ENCODE peak calls at places on chromosomes 7 and 10, in eight cellular contexts. X is renal cortical epithelial cell; D is caudate nucleus; T is SHP77 treated with DMSO at 0.1 percent for 48 hours; C is HuH-7; B is left colon; Z is left ventricle myocardium superior; G is stimulated activated CD8-positive, alpha-beta memory T cell treated with anti-CD3 and anti-CD28 coated beads, Interleukin-15, amount 100 ng/mL, for 4 hours. N is an unnamed sample.

GRCh38 chr10:117899181-117899683 is 147.5 kb downstream of the RAB11FIP2 start:
- DNase-seq in X (peak; percentile 79), D (no peak), T (no peak), C (no peak), B (no peak), Z (no peak), G (no peak), N (no peak)

GRCh38 chr7:128450409-128450808 is 5.3 kb upstream of the HILPDA start:
- DNase-seq in X (no peak), D (no peak), T (no peak), C (no peak), B (no peak), Z (no peak), G (no peak), N (no peak)

GRCh38 chr10:31087855-31088254 is 56.2 kb upstream of the ZNF438 start:
- DNase-seq in X (no peak), D (no peak), T (no peak), C (no peak), B (no peak), Z (no peak), G (no peak), N (no peak)

GRCh38 chr10:81215498-81215897 is 659.5 kb upstream of the NRG3 start:
- DNase-seq in X (peak; percentile 0), D (no peak), T (no peak), C (no peak), B (no peak), Z (no peak), G (no peak), N (no peak)

GRCh38 chr7:67438174-67438837 is 441.7 kb downstream of the TYW1 start:
- DNase-seq in X (no peak), D (no peak), T (no peak), C (no peak), B (no peak), Z (no peak), G (no peak), N (no peak)

GRCh38 chr10:61784354-61785131 is 117.0 kb upstream of the ARID5B start:
- DNase-seq in X (no peak), D (no peak), T (no peak), C (no peak), B (no peak), Z (no peak), G (no peak), N (no peak)

GRCh38 chr10:69372126-69372980 is 44.4 kb downstream of the TACR2 start:
- DNase-seq in X (no peak), D (no peak), T (no peak), C (no peak), B (no peak), Z (no peak), G (no peak), N (no peak)

GRCh38 chr10:80529604-80530003 is 8.1 kb upstream of the SH2D4B start:
- DNase-seq in X (no peak), D (no peak), T (no peak), C (no peak), B (no peak), Z (no peak), G (no peak), N (no peak)

GRCh38 chr7:143463556-143463955 is 14.1 kb upstream of the TAS2R41 start:
- DNase-seq in X (no peak), D (no peak), T (no peak), C (no peak), B (no peak), Z (no peak), G (no peak), N (no peak)

GRCh38 chr7:27185013-27185707 is at the start of gene HOXA11:
- DNase-seq in X (peak; percentile 96), D (no peak), T (no peak), C (peak; percentile 87), B (peak; percentile 65), Z (no peak), G (no peak), N (peak; percentile 99)

GRCh38 chr7:47573758-47574472 is 8.0 kb downstream of the TNS3 start:
- DNase-seq in X (peak; percentile 94), D (no peak), T (no peak), C (no peak), B (no peak), Z (no peak), G (no peak), N (no peak)

GRCh38 chr10:12958546-12959110 is 42.9 kb downstream of the CCDC3 start:
- DNase-seq in X (no peak), D (no peak), T (no peak), C (no peak), B (no peak), Z (no peak), G (no peak), N (no peak)

GRCh38 chr10:102515724-102516123 is 12.0 kb downstream of the SUFU start:
- DNase-seq in X (no peak), D (no peak), T (no peak), C (no peak), B (no peak), Z (no peak), G (no peak), N (no peak)

GRCh38 chr10:3889961-3890522 is 105.0 kb upstream of the KLF6 start:
- DNase-seq in X (peak; percentile 100), D (no peak), T (no peak), C (no peak), B (no peak), Z (no peak), G (no peak), N (no peak)

GRCh38 chr10:97498841-97499560 is at the start of gene UBTD1:
- DNase-seq in X (no peak), D (no peak), T (no peak), C (peak; percentile 41), B (peak; percentile 60), Z (peak; percentile 68), G (no peak), N (no peak)

GRCh38 chr7:24401628-24402593 is 117.9 kb downstream of the NPY start:
- DNase-seq in X (peak; percentile 71), D (no peak), T (peak; percentile 19), C (no peak), B (no peak), Z (no peak), G (no peak), N (no peak)

GRCh38 chr7:66698652-66699205 is 41.8 kb upstream of the RABGEF1 start:
- DNase-seq in X (no peak), D (no peak), T (no peak), C (no peak), B (no peak), Z (no peak), G (no peak), N (no peak)

GRCh38 chr10:68561804-68562649 is 1.9 kb downstream of the TET1 start:
- DNase-seq in X (no peak), D (no peak), T (no peak), C (peak; percentile 21), B (no peak), Z (peak; percentile 43), G (no peak), N (no peak)

N was measured in GF-D8.